ENCODE peak calls at places on chromosomes 13 and 19, in nine cellular contexts. One of them, this sample, is unnamed. For H3K4me1, the result is how much of the 10 kb centered on the place peaks cover.

GRCh38 chr19:58560007-58560887 is 1.8 kb upstream of the UBE2M start:
- DNase-seq in uterus: no peak
- DNase-seq in cardiac muscle cell: no peak
- DNase-seq in CD8-positive, alpha-beta T cell: no peak
- DNase-seq in psoas muscle: no peak
- DNase-seq in SK-N-SH: no peak
- DNase-seq in neural progenitor cell: no peak
- DNase-seq in astrocyte: no peak
- DNase-seq in PC-9: no peak
- DNase-seq in this sample: no peak

GRCh38 chr19:33618884-33619283 is 2.9 kb upstream of the CHST8 start:
- DNase-seq in uterus: no peak
- DNase-seq in cardiac muscle cell: no peak
- DNase-seq in CD8-positive, alpha-beta T cell: no peak
- DNase-seq in psoas muscle: no peak
- DNase-seq in SK-N-SH: no peak
- DNase-seq in neural progenitor cell: no peak
- DNase-seq in astrocyte: no peak
- DNase-seq in PC-9: no peak
- DNase-seq in this sample: no peak

GRCh38 chr13:91647361-91647970 is 249.0 kb downstream of the GPC5 start:
- DNase-seq in uterus: no peak
- DNase-seq in cardiac muscle cell: no peak
- DNase-seq in CD8-positive, alpha-beta T cell: no peak
- DNase-seq in psoas muscle: no peak
- DNase-seq in SK-N-SH: peak
- DNase-seq in neural progenitor cell: peak
- DNase-seq in astrocyte: peak
- DNase-seq in PC-9: no peak
- DNase-seq in this sample: no peak

GRCh38 chr13:111061338-111062045 is 53.6 kb upstream of the ARHGEF7 start:
- DNase-seq in uterus: no peak
- DNase-seq in cardiac muscle cell: no peak
- DNase-seq in CD8-positive, alpha-beta T cell: no peak
- DNase-seq in psoas muscle: no peak
- DNase-seq in SK-N-SH: no peak
- DNase-seq in neural progenitor cell: no peak
- DNase-seq in astrocyte: no peak
- DNase-seq in PC-9: no peak
- DNase-seq in this sample: no peak

GRCh38 chr13:109859898-109860297 is 73.5 kb upstream of the IRS2 start:
- DNase-seq in uterus: no peak
- DNase-seq in cardiac muscle cell: no peak
- DNase-seq in CD8-positive, alpha-beta T cell: no peak
- DNase-seq in psoas muscle: no peak
- DNase-seq in SK-N-SH: no peak
- DNase-seq in neural progenitor cell: no peak
- DNase-seq in astrocyte: no peak
- DNase-seq in PC-9: peak
- DNase-seq in this sample: no peak

GRCh38 chr13:66099825-66100224 is 1130.3 kb downstream of the PCDH9 start:
- DNase-seq in uterus: no peak
- DNase-seq in cardiac muscle cell: no peak
- DNase-seq in CD8-positive, alpha-beta T cell: no peak
- DNase-seq in psoas muscle: no peak
- DNase-seq in SK-N-SH: no peak
- DNase-seq in neural progenitor cell: no peak
- DNase-seq in astrocyte: no peak
- DNase-seq in PC-9: no peak
- DNase-seq in this sample: no peak

GRCh38 chr19:13055213-13056051 is 47.2 kb downstream of the LYL1 start:
- DNase-seq in uterus: peak
- DNase-seq in cardiac muscle cell: no peak
- DNase-seq in CD8-positive, alpha-beta T cell: no peak
- DNase-seq in psoas muscle: peak
- DNase-seq in SK-N-SH: peak
- DNase-seq in neural progenitor cell: peak
- DNase-seq in astrocyte: peak
- DNase-seq in PC-9: no peak
- DNase-seq in this sample: no peak

GRCh38 chr19:595326-596262 is 5.9 kb downstream of the HCN2 start:
- DNase-seq in uterus: no peak
- DNase-seq in cardiac muscle cell: no peak
- DNase-seq in CD8-positive, alpha-beta T cell: no peak
- DNase-seq in psoas muscle: no peak
- DNase-seq in SK-N-SH: no peak
- DNase-seq in neural progenitor cell: peak
- DNase-seq in astrocyte: no peak
- DNase-seq in PC-9: no peak
- DNase-seq in this sample: no peak

GRCh38 chr19:47483800-47484690 is at the start of gene KPTN:
- DNase-seq in uterus: peak
- DNase-seq in cardiac muscle cell: peak
- DNase-seq in CD8-positive, alpha-beta T cell: peak
- DNase-seq in psoas muscle: peak
- DNase-seq in SK-N-SH: peak
- DNase-seq in neural progenitor cell: peak
- DNase-seq in astrocyte: peak
- DNase-seq in PC-9: peak
- DNase-seq in this sample: peak

DNA sequence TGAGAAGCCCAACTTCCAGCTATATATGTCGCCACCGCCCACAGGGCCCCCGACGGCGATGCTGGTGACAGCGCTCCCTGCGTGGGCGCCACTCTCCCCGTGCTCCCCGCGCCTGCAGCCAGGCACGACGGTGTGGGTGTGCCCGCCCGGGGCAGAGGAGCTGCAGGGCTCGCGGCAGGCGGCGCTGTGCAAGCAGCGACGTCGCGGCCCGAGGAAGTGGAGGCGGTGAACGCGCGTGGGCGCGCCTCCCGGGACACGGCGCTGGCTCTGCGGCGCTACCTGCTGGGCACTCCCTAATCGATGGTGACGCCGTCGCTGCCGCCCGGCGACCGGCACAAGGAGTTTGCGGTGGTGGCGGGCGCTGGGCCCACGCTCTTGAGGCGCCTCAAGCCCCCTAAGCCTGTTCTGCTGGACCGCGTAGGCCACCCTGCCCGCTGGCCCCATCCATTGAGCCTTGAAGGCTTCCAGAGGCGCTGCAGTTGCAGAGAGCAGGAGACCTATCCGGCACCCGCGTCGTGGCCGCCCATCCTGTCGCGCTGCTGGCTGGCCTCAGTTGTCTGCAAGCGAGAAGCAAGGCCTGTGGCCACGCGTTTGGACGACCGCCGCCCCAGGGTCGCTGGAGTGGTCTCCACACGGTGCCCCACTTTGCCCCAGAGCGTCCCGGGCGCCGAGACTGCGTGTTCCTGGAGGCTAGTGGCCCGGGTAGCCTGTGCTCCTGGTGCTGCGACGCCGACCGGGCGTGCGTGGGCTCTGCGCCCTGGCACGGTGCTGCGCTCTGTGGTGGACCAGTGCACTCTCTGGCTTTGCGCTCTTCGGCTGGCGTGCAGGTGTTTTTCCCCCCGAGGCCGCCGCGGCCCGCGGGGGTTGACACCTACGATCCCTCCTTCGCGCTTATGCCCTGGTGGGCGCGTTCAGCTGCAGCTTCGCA is 23.1 kb downstream of the LRFN3 start:
- DNase-seq in uterus: no peak
- DNase-seq in cardiac muscle cell: no peak
- DNase-seq in CD8-positive, alpha-beta T cell: peak
- DNase-seq in psoas muscle: peak
- DNase-seq in SK-N-SH: peak
- DNase-seq in neural progenitor cell: peak
- DNase-seq in astrocyte: no peak
- DNase-seq in PC-9: no peak
- DNase-seq in this sample: peak
- H3K4me3 ChIP-seq in uterus: no peak
- H3K4me3 ChIP-seq in cardiac muscle cell: no peak
- H3K4me3 ChIP-seq in CD8-positive, alpha-beta T cell: peak
- H3K4me3 ChIP-seq in psoas muscle: peak
- H3K4me3 ChIP-seq in SK-N-SH: no peak
- H3K4me3 ChIP-seq in neural progenitor cell: peak
- H3K4me3 ChIP-seq in astrocyte: no peak
- H3K4me3 ChIP-seq in PC-9: no peak
- H3K4me3 ChIP-seq in this sample: peak

DNA sequence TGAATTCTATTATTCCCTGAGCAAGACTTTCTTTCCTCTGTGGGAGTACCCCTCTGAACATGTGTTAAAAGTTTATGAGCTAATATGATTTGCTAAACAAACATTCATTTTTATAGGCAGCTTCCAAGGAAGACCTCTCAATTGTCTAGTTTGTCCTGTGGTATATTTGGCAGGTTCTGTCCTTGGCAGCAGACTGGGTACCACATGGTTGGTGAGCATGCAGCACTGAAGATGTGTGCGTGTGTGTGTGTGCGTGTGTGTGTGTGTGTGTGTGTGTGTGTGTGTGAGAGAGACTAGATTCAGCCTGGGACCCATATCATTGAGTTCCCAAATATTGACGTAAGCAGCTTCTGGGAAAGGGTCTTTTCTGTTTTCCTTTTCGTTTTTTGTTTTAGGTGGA is 24.0 kb downstream of the FGF9 start:
- DNase-seq in uterus: no peak
- DNase-seq in cardiac muscle cell: no peak
- DNase-seq in CD8-positive, alpha-beta T cell: no peak
- DNase-seq in psoas muscle: no peak
- DNase-seq in SK-N-SH: no peak
- DNase-seq in neural progenitor cell: no peak
- DNase-seq in astrocyte: no peak
- DNase-seq in PC-9: no peak
- DNase-seq in this sample: no peak
- H3K4me1 ChIP-seq in uterus: under half
- H3K4me1 ChIP-seq in cardiac muscle cell: under half
- H3K4me1 ChIP-seq in CD8-positive, alpha-beta T cell: under half
- H3K4me1 ChIP-seq in psoas muscle: under half
- H3K4me1 ChIP-seq in SK-N-SH: under half
- H3K4me1 ChIP-seq in neural progenitor cell: under half
- H3K4me1 ChIP-seq in astrocyte: under half
- H3K4me1 ChIP-seq in PC-9: under half
- H3K4me1 ChIP-seq in this sample: under half

GRCh38 chr19:17848598-17849292 is 963 bp upstream of the JAK3 start:
- DNase-seq in uterus: no peak
- DNase-seq in cardiac muscle cell: no peak
- DNase-seq in CD8-positive, alpha-beta T cell: no peak
- DNase-seq in psoas muscle: no peak
- DNase-seq in SK-N-SH: peak
- DNase-seq in neural progenitor cell: peak
- DNase-seq in astrocyte: no peak
- DNase-seq in PC-9: no peak
- DNase-seq in this sample: no peak

GRCh38 chr19:17843428-17843827 is 4.4 kb downstream of the JAK3 start:
- DNase-seq in uterus: no peak
- DNase-seq in cardiac muscle cell: no peak
- DNase-seq in CD8-positive, alpha-beta T cell: no peak
- DNase-seq in psoas muscle: no peak
- DNase-seq in SK-N-SH: no peak
- DNase-seq in neural progenitor cell: no peak
- DNase-seq in astrocyte: no peak
- DNase-seq in PC-9: no peak
- DNase-seq in this sample: no peak

GRCh38 chr19:17846146-17846545 is 1.6 kb downstream of the JAK3 start:
- DNase-seq in uterus: no peak
- DNase-seq in cardiac muscle cell: no peak
- DNase-seq in CD8-positive, alpha-beta T cell: no peak
- DNase-seq in psoas muscle: no peak
- DNase-seq in SK-N-SH: no peak
- DNase-seq in neural progenitor cell: no peak
- DNase-seq in astrocyte: no peak
- DNase-seq in PC-9: no peak
- DNase-seq in this sample: peak

GRCh38 chr19:17843908-17844490 is 3.8 kb downstream of the JAK3 start:
- DNase-seq in uterus: no peak
- DNase-seq in cardiac muscle cell: no peak
- DNase-seq in CD8-positive, alpha-beta T cell: no peak
- DNase-seq in psoas muscle: no peak
- DNase-seq in SK-N-SH: no peak
- DNase-seq in neural progenitor cell: no peak
- DNase-seq in astrocyte: no peak
- DNase-seq in PC-9: no peak
- DNase-seq in this sample: no peak

DNA sequence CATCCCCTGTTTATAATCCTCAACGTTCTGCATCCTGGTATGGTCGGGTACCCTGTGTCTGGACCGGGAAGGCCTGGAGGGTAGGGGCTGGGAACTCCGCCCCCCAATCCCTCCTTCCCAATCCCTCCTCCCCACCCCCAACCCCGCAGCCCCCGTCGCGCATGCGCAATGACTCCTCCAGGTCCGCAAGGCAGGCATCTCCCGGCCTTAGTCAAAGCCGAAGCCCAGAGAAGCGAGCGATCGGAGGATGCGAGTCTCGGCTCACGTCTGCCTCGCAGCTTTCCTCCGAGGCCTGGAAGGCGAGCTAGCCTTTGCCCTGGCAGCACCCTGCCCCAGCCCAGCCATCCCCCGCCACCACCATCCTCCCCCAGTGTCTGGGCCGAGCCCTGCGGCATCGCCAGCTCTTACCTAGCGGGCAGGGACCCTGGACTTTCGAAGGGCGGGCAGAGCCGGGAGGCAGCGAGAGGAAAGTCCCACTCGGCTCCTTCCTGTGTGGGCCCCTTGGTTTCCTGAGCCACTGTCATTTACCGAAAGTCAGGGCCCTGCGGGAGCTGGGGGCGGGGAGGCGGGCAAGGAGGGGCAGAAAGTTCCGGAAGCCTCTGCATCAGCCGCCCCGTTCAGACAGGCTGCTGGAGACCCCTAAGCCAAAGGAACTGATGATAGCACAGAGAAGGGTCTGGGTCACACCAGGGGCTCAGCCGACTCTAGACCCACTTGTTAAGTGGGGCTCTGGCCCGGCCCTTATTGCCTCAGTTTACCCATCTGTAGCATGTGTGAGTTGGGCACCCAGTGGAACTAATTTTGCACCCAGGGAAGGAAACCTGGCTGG is at the start of gene JAK3:
- DNase-seq in uterus: no peak
- DNase-seq in cardiac muscle cell: peak
- DNase-seq in CD8-positive, alpha-beta T cell: peak
- DNase-seq in psoas muscle: peak
- DNase-seq in SK-N-SH: peak
- DNase-seq in neural progenitor cell: peak
- DNase-seq in astrocyte: no peak
- DNase-seq in PC-9: no peak
- DNase-seq in this sample: peak
- H3K27ac ChIP-seq in uterus: peak
- H3K27ac ChIP-seq in cardiac muscle cell: no peak
- H3K27ac ChIP-seq in CD8-positive, alpha-beta T cell: peak
- H3K27ac ChIP-seq in psoas muscle: peak
- H3K27ac ChIP-seq in SK-N-SH: no peak
- H3K27ac ChIP-seq in neural progenitor cell: no peak
- H3K27ac ChIP-seq in astrocyte: no peak
- H3K27ac ChIP-seq in PC-9: no peak
- H3K27ac ChIP-seq in this sample: peak

DNA sequence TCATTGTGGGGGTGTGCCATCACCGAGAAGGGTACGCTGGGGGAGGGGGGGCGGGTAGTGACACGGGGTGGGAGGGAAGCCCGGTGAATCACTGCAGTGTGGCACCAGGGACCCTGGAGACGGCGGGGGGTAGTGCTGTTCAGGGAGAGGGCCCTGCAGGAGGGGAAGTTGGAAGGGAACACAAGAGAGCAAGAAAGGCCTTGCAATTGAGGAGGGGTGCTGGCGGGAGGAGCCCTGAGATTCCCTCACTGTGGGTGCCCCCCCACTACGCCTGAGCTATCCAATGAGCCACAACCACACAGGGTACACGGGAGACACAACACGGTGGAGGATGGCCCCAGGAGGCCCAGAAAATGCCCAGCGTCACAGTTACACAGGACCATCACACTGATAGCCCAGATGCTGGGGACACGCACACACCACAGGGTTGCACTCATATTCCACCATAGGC is 516 bp upstream of the ATP1A3 start:
- DNase-seq in uterus: no peak
- DNase-seq in cardiac muscle cell: no peak
- DNase-seq in CD8-positive, alpha-beta T cell: no peak
- DNase-seq in psoas muscle: no peak
- DNase-seq in SK-N-SH: peak
- DNase-seq in neural progenitor cell: no peak
- DNase-seq in astrocyte: no peak
- DNase-seq in PC-9: no peak
- DNase-seq in this sample: no peak
- H3K4me3 ChIP-seq in uterus: no peak
- H3K4me3 ChIP-seq in cardiac muscle cell: no peak
- H3K4me3 ChIP-seq in CD8-positive, alpha-beta T cell: peak
- H3K4me3 ChIP-seq in psoas muscle: peak
- H3K4me3 ChIP-seq in SK-N-SH: no peak
- H3K4me3 ChIP-seq in neural progenitor cell: peak
- H3K4me3 ChIP-seq in astrocyte: no peak
- H3K4me3 ChIP-seq in PC-9: peak
- H3K4me3 ChIP-seq in this sample: peak